ENCODE peak calls at places on chromosome 16, in five cellular contexts. Q is smooth muscle cell of the brain vasculature; A is T-helper 17 cell; J is OCI-LY7; N is stimulated activated naive CD8-positive, alpha-beta T cell treated with anti-CD3 and anti-CD28 coated beads, Interleukin-15, amount 100 ng/mL, for 72 hours. R is an unnamed sample.

GRCh38 chr16:83728518-83728917 is 79.3 kb upstream of the HSBP1 start:
- DNase-seq in Q (no peak), A (no peak), J (no peak), N (no peak), R (no peak)

GRCh38 chr16:70765491-70765890 is 35.5 kb downstream of the VAC14 start:
- DNase-seq in Q (no peak), A (no peak), J (no peak), N (no peak), R (no peak)

GRCh38 chr16:11857161-11857560 is 5.8 kb upstream of the RSL1D1 start:
- DNase-seq in Q (no peak), A (no peak), J (no peak), N (no peak), R (no peak)

GRCh38 chr16:59148312-59148711 is 414.2 kb upstream of the GOT2 start:
- DNase-seq in Q (no peak), A (no peak), J (no peak), N (no peak), R (no peak)

GRCh38 chr16:1100084-1100800 is 4.2 kb upstream of the C1QTNF8 start:
- DNase-seq in Q (no peak), A (no peak), J (no peak), N (no peak), R (no peak)

GRCh38 chr16:31242197-31242596 is 17.6 kb upstream of the ITGAM start:
- DNase-seq in Q (no peak), A (no peak), J (no peak), N (no peak), R (no peak)

GRCh38 chr16:56862776-56863175 is 2.2 kb upstream of the SLC12A3 start:
- DNase-seq in Q (no peak), A (no peak), J (peak), N (no peak), R (no peak)

GRCh38 chr16:14366974-14367707 is 262.9 kb downstream of the PARN start:
- DNase-seq in Q (no peak), A (no peak), J (no peak), N (no peak), R (no peak)

GRCh38 chr16:17224859-17225258 is 245.9 kb downstream of the XYLT1 start:
- DNase-seq in Q (no peak), A (no peak), J (peak), N (peak), R (no peak)

GRCh38 chr16:71846443-71846842 is 667 bp downstream of the ATXN1L start:
- DNase-seq in Q (no peak), A (no peak), J (peak), N (peak), R (no peak)

GRCh38 chr16:89002851-89003830 is 26.1 kb upstream of the CBFA2T3 start:
- DNase-seq in Q (no peak), A (no peak), J (no peak), N (no peak), R (no peak)

GRCh38 chr16:72819345-72819744 is 228.6 kb downstream of the ZFHX3 start:
- DNase-seq in Q (no peak), A (no peak), J (no peak), N (no peak), R (no peak)

GRCh38 chr16:68420366-68420765 is 27.9 kb downstream of the SMPD3 start:
- DNase-seq in Q (no peak), A (no peak), J (no peak), N (no peak), R (no peak)

GRCh38 chr16:86167061-86167460 is 268.1 kb downstream of the IRF8 start:
- DNase-seq in Q (no peak), A (no peak), J (no peak), N (no peak), R (no peak)

R was measured in brain pericyte.